ENCODE peak calls at places on chromosomes 13 and 19, in six cellular contexts. V is Kasumi-1, J is uterus, W is sciatic nerve, H is transverse colon, S is Daoy. C is an unnamed sample.
A peak's percentile ranks its signal among the peaks of the same experiment; 100 is the strongest.

GRCh38 chr13:66424417-66424816 is 805.7 kb downstream of the PCDH9 start:
- DNase-seq in V (no peak), J (no peak), W (no peak), H (no peak), S (no peak), C (no peak)

GRCh38 chr19:47508721-47509120 is 6.1 kb downstream of the NAPA start:
- DNase-seq in V (no peak), J (no peak), W (no peak), H (no peak), S (no peak), C (no peak)

GRCh38 chr19:10981496-10981895 is 20.7 kb downstream of the SMARCA4 start:
- DNase-seq in V (no peak), J (no peak), W (no peak), H (no peak), S (peak; percentile 49), C (no peak)

GRCh38 chr13:27857271-27857670 is 62.5 kb upstream of the PDX1 start:
- DNase-seq in V (no peak), J (no peak), W (no peak), H (no peak), S (peak; percentile 34), C (no peak)

GRCh38 chr13:44780586-44781280 is 204.6 kb upstream of the TSC22D1 start:
- DNase-seq in V (no peak), J (no peak), W (no peak), H (no peak), S (no peak), C (no peak)

GRCh38 chr13:79522583-79522982 is 41.6 kb downstream of the NDFIP2 start:
- DNase-seq in V (peak; percentile 93), J (no peak), W (no peak), H (no peak), S (peak; percentile 17), C (peak; percentile 99)

GRCh38 chr19:13865578-13866462 is 11.1 kb upstream of the NANOS3 start:
- DNase-seq in V (no peak), J (no peak), W (no peak), H (no peak), S (no peak), C (no peak)

GRCh38 chr19:42653841-42654240 is 59.1 kb upstream of the CEACAM8 start:
- DNase-seq in V (no peak), J (no peak), W (no peak), H (no peak), S (no peak), C (no peak)

GRCh38 chr19:29616541-29616940 is 10.5 kb downstream of the POP4 start:
- DNase-seq in V (no peak), J (no peak), W (no peak), H (no peak), S (no peak), C (no peak)

GRCh38 chr19:38213911-38214625 is 10.0 kb downstream of the DPF1 start:
- DNase-seq in V (no peak), J (no peak), W (no peak), H (no peak), S (peak; percentile 87), C (no peak)

GRCh38 chr13:66402071-66402470 is 828.1 kb downstream of the PCDH9 start:
- DNase-seq in V (no peak), J (no peak), W (no peak), H (no peak), S (no peak), C (no peak)

GRCh38 chr19:57314146-57314545 is 6.1 kb upstream of the ZNF543 start:
- DNase-seq in V (no peak), J (no peak), W (no peak), H (no peak), S (no peak), C (no peak)

GRCh38 chr13:21060063-21060826 is 1.1 kb downstream of the LATS2 start:
- DNase-seq in V (no peak), J (peak; percentile 64), W (peak; percentile 75), H (peak; percentile 25), S (peak; percentile 26), C (peak; percentile 27)

GRCh38 chr19:54106716-54107115 is 4.1 kb downstream of the NDUFA3 start:
- DNase-seq in V (no peak), J (no peak), W (peak; percentile 51), H (no peak), S (no peak), C (no peak)

GRCh38 chr13:51581148-51581820 is 3.0 kb upstream of the WDFY2 start:
- DNase-seq in V (no peak), J (no peak), W (no peak), H (no peak), S (no peak), C (no peak)

GRCh38 chr19:48373567-48373966 is 9.4 kb downstream of the SYNGR4 start:
- DNase-seq in V (no peak), J (no peak), W (no peak), H (no peak), S (no peak), C (no peak)

GRCh38 chr13:47133024-47133445 is 236.2 kb upstream of the HTR2A start:
- DNase-seq in V (no peak), J (no peak), W (no peak), H (no peak), S (no peak), C (no peak)

GRCh38 chr19:28680091-28680490 is 532.9 kb downstream of the UQCRFS1 start:
- DNase-seq in V (no peak), J (no peak), W (no peak), H (no peak), S (no peak), C (no peak)

GRCh38 chr19:55492362-55492944 is 4.2 kb downstream of the SSC5D start:
- DNase-seq in V (no peak), J (peak; percentile 47), W (no peak), H (no peak), S (no peak), C (no peak)

GRCh38 chr19:41694831-41695635 is 7.0 kb upstream of the CEACAM7 start:
- DNase-seq in V (no peak), J (no peak), W (peak; percentile 35), H (peak; percentile 4), S (no peak), C (no peak)

GRCh38 chr19:1956868-1957492 is 16.0 kb downstream of the CSNK1G2 start:
- DNase-seq in V (no peak), J (no peak), W (no peak), H (peak; percentile 31), S (no peak), C (no peak)

GRCh38 chr19:29806098-29806866 is 5.5 kb upstream of the CCNE1 start:
- DNase-seq in V (no peak), J (no peak), W (peak; percentile 71), H (no peak), S (peak; percentile 32), C (no peak)

GRCh38 chr19:43723588-43723987 is 7.7 kb downstream of the IRGC start:
- DNase-seq in V (no peak), J (no peak), W (no peak), H (no peak), S (no peak), C (no peak)